ENCODE peak calls at places on chromosome 18, in four cellular contexts. I is HFFc6, R is WTC11, F is A549. Q is an unnamed sample.

GRCh38 chr18:24397131-24397693 is 412 bp downstream of the OSBPL1A start:
- DNase-seq in I (peak), F (peak), R (no peak), Q (no peak)

GRCh38 chr18:48607049-48607984 is 68.5 kb downstream of the CTIF start:
- DNase-seq in R (no peak), I (peak), F (no peak), Q (no peak)

GRCh38 chr18:49360582-49360981 is 99.9 kb downstream of the DYM start:
- DNase-seq in I (no peak), F (no peak), R (no peak), Q (no peak)

GRCh38 chr18:44130365-44130942 is 550.2 kb upstream of the SETBP1 start:
- DNase-seq in I (no peak), R (peak), F (peak), Q (peak)

GRCh38 chr18:76384114-76384790 is 110.8 kb downstream of the ZNF516 start:
- DNase-seq in F (no peak), R (no peak), I (no peak), Q (no peak)

GRCh38 chr18:78411539-78411938 is 568.1 kb upstream of the SALL3 start:
- DNase-seq in R (no peak), F (no peak), I (no peak), Q (no peak)

GRCh38 chr18:63480892-63481291 is 4.1 kb downstream of the SERPINB5 start:
- DNase-seq in F (no peak), R (no peak), I (no peak), Q (no peak)

GRCh38 chr18:30675905-30676620 is 366.5 kb downstream of the DSC3 start:
- DNase-seq in F (no peak), I (no peak), R (no peak), Q (no peak)

GRCh38 chr18:61261870-61262269 is 71.4 kb upstream of the CDH20 start:
- DNase-seq in F (no peak), I (no peak), R (no peak), Q (no peak)

GRCh38 chr18:4353853-4354418 is 101.2 kb downstream of the DLGAP1 start:
- DNase-seq in R (no peak), F (no peak), I (no peak), Q (no peak)

GRCh38 chr18:27780061-27780740 is 396.7 kb downstream of the CDH2 start:
- DNase-seq in I (peak), F (no peak), R (no peak), Q (no peak)

GRCh38 chr18:46155652-46156051 is 51.5 kb downstream of the HAUS1 start:
- DNase-seq in R (no peak), F (peak), I (peak), Q (no peak)

GRCh38 chr18:58697131-58697530 is 25.9 kb downstream of the MALT1 start:
- DNase-seq in R (no peak), I (no peak), F (no peak), Q (no peak)

GRCh38 chr18:5630057-5630765 is 86.4 kb upstream of the EPB41L3 start:
- DNase-seq in R (peak), I (no peak), F (peak), Q (peak)

GRCh38 chr18:58102875-58103274 is 58.8 kb downstream of the NEDD4L start:
- DNase-seq in I (no peak), F (no peak), R (no peak), Q (no peak)

GRCh38 chr18:29003194-29003593 is 826.3 kb upstream of the CDH2 start:
- DNase-seq in I (no peak), F (no peak), R (no peak), Q (no peak)

GRCh38 chr18:55343396-55344073 is 244.5 kb downstream of the TCF4 start:
- DNase-seq in I (peak), F (peak), R (no peak), Q (no peak)

GRCh38 chr18:50158866-50159653 is 35.9 kb downstream of the MYO5B start:
- DNase-seq in R (no peak), I (no peak), F (no peak), Q (no peak)

GRCh38 chr18:26471027-26471426 is 77.3 kb downstream of the KCTD1 start:
- DNase-seq in R (no peak), I (no peak), F (peak), Q (no peak)

GRCh38 chr18:63585988-63586387 is 1.2 kb upstream of the SERPINB13 start:
- DNase-seq in I (no peak), F (no peak), R (no peak), Q (no peak)

GRCh38 chr18:79742076-79742475 is 55.7 kb upstream of the KCNG2 start:
- DNase-seq in I (no peak), R (no peak), F (no peak), Q (no peak)

GRCh38 chr18:45353530-45353929 is 261.7 kb upstream of the SLC14A2 start:
- DNase-seq in I (no peak), R (no peak), F (peak), Q (no peak)

GRCh38 chr18:67068608-67069007 is 447.9 kb downstream of the DSEL start:
- DNase-seq in I (no peak), F (no peak), R (no peak), Q (no peak)

GRCh38 chr18:67072789-67073188 is 443.7 kb downstream of the DSEL start:
- DNase-seq in I (no peak), R (no peak), F (no peak), Q (no peak)
- TF ChIP-seq CTCF in I (no peak), R (no peak), F (no peak), Q (no peak)

GRCh38 chr18:2978626-2979025 is 34.3 kb downstream of the LPIN2 start:
- DNase-seq in R (no peak), F (peak), I (peak), Q (no peak)

GRCh38 chr18:2981212-2981728 is 31.7 kb downstream of the LPIN2 start:
- DNase-seq in I (peak), R (no peak), F (peak), Q (no peak)

GRCh38 chr18:2979027-2979570 is 33.8 kb downstream of the LPIN2 start:
- DNase-seq in F (no peak), R (no peak), I (peak), Q (no peak)

GRCh38 chr18:2979871-2980606 is 32.9 kb downstream of the LPIN2 start:
- DNase-seq in I (no peak), R (no peak), F (peak), Q (no peak)

DNA sequence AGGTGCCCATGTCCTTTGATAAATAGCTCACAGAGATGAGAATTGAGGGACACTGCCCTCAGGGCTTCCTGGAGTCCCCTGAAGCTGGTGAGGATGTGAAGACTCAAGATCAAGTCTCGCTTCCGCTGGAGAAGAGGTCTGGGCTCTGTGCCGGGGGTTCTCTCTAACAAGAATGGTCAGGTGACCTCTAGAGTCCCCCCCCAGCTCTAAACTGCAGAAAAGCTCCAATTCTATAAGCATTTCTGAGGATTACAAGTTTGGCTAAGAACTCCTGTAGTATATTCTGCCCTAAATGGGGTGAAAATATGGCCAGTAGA is 32.4 kb downstream of the LPIN2 start:
- DNase-seq in F (no peak), R (no peak), I (no peak), Q (no peak)
- TF ChIP-seq CTCF in F (no peak), R (no peak), I (no peak), Q (no peak)

DNA sequence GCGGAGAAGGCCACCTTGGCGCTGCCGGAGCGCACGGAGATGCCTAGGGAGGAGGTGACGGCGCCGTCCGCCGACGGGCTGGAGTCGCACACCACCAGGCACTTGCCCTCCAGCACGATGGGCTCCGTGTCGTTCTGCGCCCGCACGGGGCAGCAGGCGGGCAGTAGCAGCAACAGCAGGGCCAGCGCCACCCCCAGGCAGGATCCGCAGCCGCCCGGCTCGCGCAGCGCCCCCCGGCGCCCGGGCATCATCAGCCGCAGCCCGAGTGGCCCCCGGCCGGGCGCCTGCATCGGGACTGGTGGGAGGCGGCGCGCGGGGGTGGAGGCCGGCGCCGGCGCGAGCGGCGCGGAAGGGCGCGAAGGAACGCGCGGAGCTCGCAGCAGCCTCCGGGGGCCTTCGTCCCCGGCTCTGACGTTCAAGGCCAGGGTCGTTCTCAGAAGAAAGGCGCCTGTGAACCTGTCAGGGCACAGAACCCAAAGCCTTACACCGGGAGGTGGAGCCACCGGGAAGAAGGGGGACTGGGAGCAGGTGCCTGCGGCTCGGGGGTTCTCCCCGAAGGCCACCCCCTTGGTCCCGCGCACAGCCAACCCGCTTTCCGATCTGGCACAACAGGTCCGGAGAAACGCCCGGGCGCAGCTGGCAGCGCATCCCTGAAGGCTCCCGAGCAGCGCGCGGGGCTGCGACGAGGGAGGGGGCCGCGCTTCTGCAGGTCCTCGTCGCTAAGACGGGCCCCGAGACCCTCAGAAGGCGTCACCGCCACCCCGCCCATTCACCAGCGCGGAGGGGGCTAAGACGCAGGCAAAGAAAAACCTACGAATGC is 2.1 kb downstream of the CBLN2 start:
- DNase-seq in F (no peak), R (peak), I (no peak), Q (peak)
- TF ChIP-seq CTCF in F (no peak), R (no peak), I (no peak), Q (peak)

DNA sequence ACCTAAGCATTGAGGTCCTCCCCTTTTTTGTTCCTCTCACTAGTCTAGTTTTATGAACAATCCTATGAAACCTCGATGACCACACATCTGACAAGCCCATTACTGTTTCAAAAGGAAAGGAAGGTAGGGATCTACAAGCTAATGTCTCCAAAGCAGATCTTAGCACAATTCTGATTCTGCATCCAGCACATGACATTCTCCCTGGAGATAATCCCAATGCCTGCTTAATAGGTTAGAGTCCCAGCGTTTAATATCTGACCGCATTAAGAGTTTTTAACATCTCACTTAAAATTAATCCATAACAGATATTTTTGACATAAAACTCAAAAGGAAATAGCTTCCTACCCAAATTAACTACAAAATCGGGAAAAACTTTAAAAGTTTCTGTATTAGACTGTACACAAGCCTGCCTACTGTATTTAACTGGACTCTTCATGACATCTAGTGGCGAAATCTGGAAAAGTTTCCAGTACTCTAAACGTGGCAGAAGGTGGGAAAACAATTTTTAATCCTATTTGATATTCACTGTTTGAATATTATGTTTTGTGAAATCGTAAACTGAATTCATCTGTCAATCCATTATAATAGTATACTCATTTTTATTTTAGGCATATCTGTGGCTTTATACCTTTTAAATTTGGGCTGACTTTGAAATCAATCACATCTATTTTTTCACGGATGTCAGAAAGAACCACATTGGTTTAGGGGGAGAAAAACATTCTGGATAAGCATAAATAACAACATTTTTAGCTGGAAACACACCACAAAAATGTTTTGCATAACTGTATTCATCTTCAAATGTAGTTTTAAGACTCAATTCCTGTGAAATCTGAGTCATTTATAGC is 62.4 kb downstream of the TXNL1 start:
- DNase-seq in I (peak), F (peak), R (no peak), Q (peak)
- TF ChIP-seq CTCF in I (peak), F (peak), R (peak), Q (peak)

DNA sequence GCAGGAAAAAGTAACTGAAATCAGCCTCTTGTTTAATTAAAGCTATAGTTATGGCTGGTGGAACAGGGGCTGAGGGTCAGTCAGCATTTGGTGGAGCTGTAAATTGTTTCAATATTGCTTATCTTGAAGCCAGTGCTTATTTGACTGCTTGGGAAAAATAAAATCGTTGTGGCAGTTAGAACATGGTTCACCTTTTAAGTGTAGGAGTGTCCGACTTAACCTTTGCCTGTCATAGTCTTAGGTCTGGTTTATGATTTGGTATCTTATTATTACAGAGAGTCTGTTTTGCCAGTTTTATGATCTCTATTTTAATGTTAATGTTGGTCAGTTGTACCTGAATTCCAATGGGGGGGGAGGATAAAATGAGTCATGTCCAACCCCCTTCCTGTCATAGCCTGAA is 27.2 kb upstream of the NOL4 start:
- DNase-seq in I (no peak), F (no peak), R (no peak), Q (no peak)
- TF ChIP-seq CTCF in I (no peak), F (no peak), R (no peak), Q (no peak)